ENCODE peak calls at places on chromosomes 13 and 19, in seven cellular contexts. T is cardiac muscle cell, N is sigmoid colon, G is osteoblast, E is ascending aorta, Z is A673, H is mesendoderm. Y is an unnamed sample.

GRCh38 chr13:84980571-84980970 is 818.6 kb downstream of the SLITRK6 start:
- DNase-seq in T (no peak), G (no peak), N (no peak), H (no peak), Z (no peak), E (no peak), Y (no peak)

GRCh38 chr13:28339419-28339818 is 155.5 kb downstream of the FLT1 start:
- DNase-seq in E (no peak), H (no peak), N (no peak), Z (no peak), T (no peak), G (no peak), Y (no peak)

GRCh38 chr19:5142725-5143097 is 173.8 kb downstream of the KDM4B start:
- DNase-seq in G (peak; percentile 66), N (no peak), E (no peak), H (no peak), Z (no peak), T (no peak), Y (peak; percentile 38)

GRCh38 chr13:48746816-48747215 is 93.1 kb downstream of the CYSLTR2 start:
- DNase-seq in H (no peak), Z (no peak), G (no peak), E (no peak), T (peak; percentile 32), N (no peak), Y (no peak)

GRCh38 chr13:114108141-114108761 is 24.2 kb downstream of the RASA3 start:
- DNase-seq in T (no peak), N (peak; percentile 58), H (no peak), Z (no peak), E (peak; percentile 62), G (peak; percentile 79), Y (no peak)

GRCh38 chr19:14383556-14383897 is 2.3 kb downstream of the ADGRE5 start:
- DNase-seq in H (no peak), Z (peak; percentile 57), T (peak; percentile 55), E (no peak), G (peak; percentile 31), N (peak; percentile 77), Y (peak; percentile 27)

GRCh38 chr13:43414111-43414510 is 372.7 kb downstream of the ENOX1 start:
- DNase-seq in Z (no peak), E (no peak), G (no peak), H (no peak), T (no peak), N (no peak), Y (no peak)

GRCh38 chr19:49212302-49212701 is 54.7 kb downstream of the TRPM4 start:
- DNase-seq in E (no peak), Z (peak; percentile 97), H (no peak), G (no peak), T (peak; percentile 86), N (no peak), Y (no peak)

GRCh38 chr19:3655402-3656072 is 28.9 kb upstream of the CACTIN start:
- DNase-seq in T (peak; percentile 87), H (no peak), N (no peak), E (no peak), G (peak; percentile 100), Z (peak; percentile 88), Y (no peak)

GRCh38 chr19:35291916-35292315 is at the start of gene MAG:
- DNase-seq in H (no peak), Z (no peak), T (no peak), N (no peak), E (no peak), G (no peak), Y (peak; percentile 62)

GRCh38 chr19:9597027-9597426 is 12.7 kb upstream of the ZNF121 start:
- DNase-seq in E (no peak), Z (no peak), N (no peak), H (no peak), G (peak; percentile 84), T (peak; percentile 73), Y (no peak)

GRCh38 chr13:73367886-73368285 is 309.1 kb downstream of the KLF5 start:
- DNase-seq in Z (no peak), E (no peak), T (no peak), H (no peak), G (no peak), N (no peak), Y (no peak)

GRCh38 chr19:49017666-49018351 is 918 bp upstream of the LHB start:
- DNase-seq in N (no peak), T (peak; percentile 68), H (peak; percentile 73), E (peak; percentile 77), Z (peak; percentile 85), G (peak; percentile 98), Y (peak; percentile 89)

GRCh38 chr13:65929436-65929835 is 1300.7 kb downstream of the PCDH9 start:
- DNase-seq in H (no peak), G (no peak), E (no peak), Z (no peak), T (no peak), N (no peak), Y (no peak)

GRCh38 chr13:25372275-25373081 is 704 bp downstream of the ATP8A2 start:
- DNase-seq in E (no peak), T (no peak), N (no peak), H (no peak), Z (peak; percentile 26), G (peak; percentile 62), Y (peak; percentile 80)

GRCh38 chr13:25371608-25372274 is at the start of gene ATP8A2:
- DNase-seq in N (no peak), E (no peak), H (peak; percentile 8), Z (peak; percentile 6), T (no peak), G (peak; percentile 70), Y (peak; percentile 85)

GRCh38 chr13:25375727-25376358 is 4.1 kb downstream of the ATP8A2 start:
- DNase-seq in H (peak; percentile 66), T (peak; percentile 60), Z (peak; percentile 76), G (peak; percentile 80), E (no peak), N (no peak), Y (peak; percentile 71)

GRCh38 chr13:25365720-25366235 is 6.0 kb upstream of the ATP8A2 start:
- DNase-seq in E (no peak), N (no peak), H (no peak), G (no peak), T (no peak), Z (no peak), Y (no peak)

GRCh38 chr13:25371158-25371557 is 616 bp upstream of the ATP8A2 start:
- DNase-seq in E (no peak), H (no peak), N (no peak), T (no peak), G (no peak), Z (no peak), Y (no peak)
- H3K4me3 ChIP-seq in E (no peak overlapping the region), H (no peak overlapping the region), N (no peak overlapping the region), T (no peak overlapping the region), G (no peak overlapping the region), Z (no peak overlapping the region), Y (peak overlapping the region; percentile 47)

GRCh38 chr13:51643882-51644281 is 59.6 kb downstream of the WDFY2 start:
- DNase-seq in Z (peak; percentile 88), H (peak; percentile 74), E (no peak), G (peak; percentile 51), N (no peak), T (peak; percentile 93), Y (no peak)
- H3K4me3 ChIP-seq in Z (peak overlapping the region; percentile 14), H (no peak overlapping the region), E (no peak overlapping the region), G (peak overlapping the region; percentile 54), N (no peak overlapping the region), T (no peak overlapping the region), Y (no peak overlapping the region)

GRCh38 chr13:45335397-45336024 is 5.5 kb downstream of the TPT1 start:
- DNase-seq in T (peak; percentile 41), G (no peak), N (no peak), Z (no peak), H (no peak), E (no peak), Y (no peak)
- H3K4me3 ChIP-seq in T (no peak overlapping the region), G (no peak overlapping the region), N (no peak overlapping the region), Z (no peak overlapping the region), H (no peak overlapping the region), E (no peak overlapping the region), Y (no peak overlapping the region)

DNA sequence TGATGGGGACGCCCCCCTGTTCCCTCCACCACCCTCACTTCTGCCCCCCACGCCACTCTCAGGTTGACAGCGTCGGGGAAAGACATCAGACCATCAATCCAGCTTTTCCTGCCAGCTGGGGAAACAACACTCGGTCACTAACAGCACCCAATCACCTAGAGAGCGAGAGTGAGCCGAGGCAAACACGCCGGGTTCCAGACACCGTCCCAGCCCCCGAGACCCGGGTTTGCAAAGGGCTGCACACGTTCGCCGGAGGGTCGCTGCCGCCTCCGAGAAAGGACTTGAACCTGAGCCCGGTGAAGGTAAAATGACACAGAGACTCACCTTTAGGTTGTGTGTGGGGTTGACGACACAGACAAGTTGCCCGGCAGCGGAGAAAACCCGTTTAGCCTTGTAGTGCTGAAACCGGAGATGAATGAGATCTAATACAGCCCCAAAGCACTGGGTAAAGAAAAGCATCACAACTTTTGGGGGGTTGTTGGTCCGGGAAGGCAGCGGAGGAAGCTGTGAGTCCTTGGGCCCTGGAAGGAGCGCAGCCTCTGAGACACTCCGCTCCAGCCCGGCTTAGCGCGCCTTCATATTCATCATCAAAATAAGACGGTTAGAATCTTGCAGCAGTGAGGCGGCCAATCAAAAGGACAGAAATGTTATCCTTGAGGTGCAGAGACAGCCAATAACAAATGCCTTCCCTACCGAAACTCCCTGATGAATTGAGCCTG is at the start of gene SIAH3:
- DNase-seq in N (no peak), T (peak; percentile 28), G (peak; percentile 29), H (peak; percentile 46), E (no peak), Z (peak; percentile 89), Y (peak; percentile 55)
- H3K4me3 ChIP-seq in N (peak within 1 kb of the TSS; percentile 42), T (peak within 1 kb of the TSS; percentile 44), G (peak within 1 kb of the TSS; percentile 39), H (peak within 1 kb of the TSS; percentile 19), E (peak within 1 kb of the TSS; percentile 53), Z (peak within 1 kb of the TSS; percentile 77), Y (peak within 1 kb of the TSS; percentile 43)

GRCh38 chr19:33720155-33720493 is 76.5 kb upstream of the KCTD15 start:
- DNase-seq in G (peak; percentile 59), Z (no peak), E (no peak), H (no peak), T (no peak), N (no peak), Y (no peak)

GRCh38 chr19:33722456-33723239 is 74.0 kb upstream of the KCTD15 start:
- DNase-seq in Z (no peak), E (no peak), N (no peak), T (no peak), H (no peak), G (peak; percentile 49), Y (no peak)

GRCh38 chr19:33723512-33723911 is 73.2 kb upstream of the KCTD15 start:
- DNase-seq in N (no peak), G (peak; percentile 45), Z (no peak), T (no peak), H (no peak), E (no peak), Y (no peak)

GRCh38 chr19:33720691-33721682 is 75.7 kb upstream of the KCTD15 start:
- DNase-seq in T (no peak), N (no peak), E (no peak), H (no peak), Z (no peak), G (peak; percentile 74), Y (peak; percentile 75)

GRCh38 chr19:33721735-33722297 is 74.9 kb upstream of the KCTD15 start:
- DNase-seq in E (no peak), Z (no peak), T (no peak), H (no peak), N (no peak), G (no peak), Y (no peak)
- H3K4me3 ChIP-seq in E (no peak overlapping the region), Z (no peak overlapping the region), T (no peak overlapping the region), H (no peak overlapping the region), N (no peak overlapping the region), G (no peak overlapping the region), Y (no peak overlapping the region)

Y was measured in H7.